ENCODE peak calls at places on chromosomes 1 and 21, in ten cellular contexts. J, V, U, R, L, T, H, O, B and D are unnamed samples.

GRCh38 chr1:235206533-235207201 is 45.6 kb upstream of the RBM34 start:
- DNase-seq in J (no peak), V (no peak), U (peak), R (no peak), L (no peak), T (peak), H (peak), O (no peak), B (peak), D (no peak)

GRCh38 chr1:209708297-209708696 is 3.7 kb downstream of the HSD11B1 start:
- DNase-seq in J (no peak), V (no peak), U (no peak), R (no peak), L (no peak), T (no peak), H (no peak), O (no peak), B (no peak), D (no peak)

GRCh38 chr21:38506606-38507331 is 8.5 kb upstream of the ERG start:
- DNase-seq in J (no peak), V (no peak), U (no peak), R (no peak), L (no peak), T (no peak), H (no peak), O (no peak), B (no peak), D (no peak)

GRCh38 chr1:101996830-101997485 is at the start of gene OLFM3:
- DNase-seq in J (peak), V (no peak), U (no peak), R (no peak), L (no peak), T (peak), H (peak), O (no peak), B (no peak), D (peak)

GRCh38 chr1:27018316-27018715 is 5.7 kb upstream of the TENT5B start:
- DNase-seq in J (no peak), V (no peak), U (no peak), R (no peak), L (no peak), T (no peak), H (no peak), O (no peak), B (no peak), D (no peak)

GRCh38 chr1:16443975-16444745 is 3.6 kb downstream of the NECAP2 start:
- DNase-seq in J (no peak), V (no peak), U (no peak), R (no peak), L (no peak), T (no peak), H (no peak), O (no peak), B (no peak), D (no peak)

GRCh38 chr1:64343105-64343960 is 126.6 kb upstream of the CACHD1 start:
- DNase-seq in J (no peak), V (peak), U (peak), R (no peak), L (no peak), T (peak), H (peak), O (peak), B (peak), D (no peak)

GRCh38 chr1:186950547-186950946 is 121.8 kb downstream of the PLA2G4A start:
- DNase-seq in J (no peak), V (peak), U (peak), R (no peak), L (no peak), T (peak), H (peak), O (no peak), B (peak), D (no peak)

GRCh38 chr1:226064816-226065248 is 2.3 kb downstream of the H3-3A start:
- DNase-seq in J (no peak), V (no peak), U (peak), R (no peak), L (no peak), T (peak), H (peak), O (no peak), B (peak), D (no peak)

GRCh38 chr1:67652800-67653199 is 32.2 kb upstream of the GADD45A start:
- DNase-seq in J (no peak), V (no peak), U (peak), R (no peak), L (no peak), T (peak), H (peak), O (no peak), B (peak), D (peak)

GRCh38 chr1:150808134-150808533 is at the start of gene CTSK:
- DNase-seq in J (no peak), V (no peak), U (peak), R (no peak), L (no peak), T (peak), H (no peak), O (no peak), B (no peak), D (no peak)

GRCh38 chr21:34130598-34130985 is 57.2 kb downstream of the MRPS6 start:
- DNase-seq in J (no peak), V (no peak), U (no peak), R (no peak), L (no peak), T (no peak), H (no peak), O (no peak), B (no peak), D (no peak)

GRCh38 chr1:244022301-244022700 is 28.8 kb upstream of the ZBTB18 start:
- DNase-seq in J (no peak), V (no peak), U (peak), R (no peak), L (no peak), T (peak), H (no peak), O (no peak), B (peak), D (no peak)

GRCh38 chr1:29711582-29712274 is 475.4 kb downstream of the PTPRU start:
- DNase-seq in J (no peak), V (peak), U (peak), R (no peak), L (no peak), T (peak), H (peak), O (no peak), B (peak), D (peak)

GRCh38 chr1:205568469-205569361 is 63.1 kb downstream of the ELK4 start:
- DNase-seq in J (peak), V (no peak), U (no peak), R (no peak), L (no peak), T (no peak), H (no peak), O (peak), B (no peak), D (no peak)

GRCh38 chr1:227894831-227895451 is 52.8 kb downstream of the WNT9A start:
- DNase-seq in J (peak), V (no peak), U (no peak), R (no peak), L (no peak), T (no peak), H (no peak), O (no peak), B (no peak), D (no peak)

GRCh38 chr1:32917521-32917920 is 16.3 kb upstream of the TMEM54 start:
- DNase-seq in J (no peak), V (no peak), U (no peak), R (no peak), L (no peak), T (no peak), H (no peak), O (no peak), B (no peak), D (no peak)

GRCh38 chr1:33043267-33044090 is 6.8 kb upstream of the AK2 start:
- DNase-seq in J (no peak), V (no peak), U (no peak), R (no peak), L (no peak), T (no peak), H (no peak), O (no peak), B (no peak), D (no peak)

GRCh38 chr1:212355230-212355969 is 59.3 kb downstream of the PACC1 start:
- DNase-seq in J (no peak), V (no peak), U (peak), R (no peak), L (no peak), T (no peak), H (no peak), O (no peak), B (peak), D (no peak)

GRCh38 chr1:52668711-52669110 is 29.4 kb downstream of the COA7 start:
- DNase-seq in J (no peak), V (no peak), U (peak), R (no peak), L (no peak), T (peak), H (no peak), O (no peak), B (peak), D (no peak)

GRCh38 chr1:241817331-241817792 is 30.6 kb upstream of the EXO1 start:
- DNase-seq in J (no peak), V (no peak), U (peak), R (no peak), L (no peak), T (peak), H (peak), O (no peak), B (peak), D (no peak)

GRCh38 chr1:103561612-103562395 is 9.6 kb upstream of the AMY2B start:
- DNase-seq in J (no peak), V (no peak), U (peak), R (no peak), L (no peak), T (no peak), H (no peak), O (no peak), B (no peak), D (no peak)

GRCh38 chr1:183817576-183818288 is 12.8 kb downstream of the RGL1 start:
- DNase-seq in J (no peak), V (no peak), U (no peak), R (no peak), L (no peak), T (no peak), H (no peak), O (no peak), B (no peak), D (no peak)

GRCh38 chr1:196180847-196181593 is 427.2 kb downstream of the KCNT2 start:
- DNase-seq in J (no peak), V (peak), U (peak), R (no peak), L (no peak), T (peak), H (peak), O (no peak), B (peak), D (no peak)

GRCh38 chr1:57788333-57788732 is 364.5 kb upstream of the DAB1 start:
- DNase-seq in J (no peak), V (no peak), U (no peak), R (no peak), L (no peak), T (no peak), H (no peak), O (no peak), B (no peak), D (no peak)

GRCh38 chr1:24874611-24875225 is 55.4 kb downstream of the RUNX3 start:
- DNase-seq in J (no peak), V (no peak), U (no peak), R (no peak), L (no peak), T (no peak), H (no peak), O (no peak), B (no peak), D (no peak)

GRCh38 chr1:198168180-198168579 is 11.4 kb downstream of the NEK7 start:
- DNase-seq in J (no peak), V (no peak), U (peak), R (no peak), L (no peak), T (peak), H (peak), O (no peak), B (peak), D (no peak)

GRCh38 chr1:54300395-54300794 is 100.4 kb downstream of the MRPL37 start:
- DNase-seq in J (no peak), V (no peak), U (no peak), R (no peak), L (no peak), T (no peak), H (no peak), O (no peak), B (no peak), D (no peak)